ENCODE peak calls at places on chromosomes 7 and 10, in five cellular contexts. Z, W, X, D and F are unnamed samples.

GRCh38 chr7:44460325-44460724 is 30.1 kb downstream of the NUDCD3 start:
- DNase-seq in Z (no peak), W (no peak), X (no peak), D (no peak), F (no peak)

GRCh38 chr7:151410405-151411390 is 860 bp upstream of the WDR86 start:
- DNase-seq in Z (peak; percentile 61), W (no peak), X (no peak), D (no peak), F (no peak)

GRCh38 chr10:96974348-96974747 is 142.2 kb downstream of the LCOR start:
- DNase-seq in Z (no peak), W (no peak), X (peak; percentile 50), D (no peak), F (no peak)

GRCh38 chr10:76136876-76137420 is 705.5 kb downstream of the LRMDA start:
- DNase-seq in Z (no peak), W (no peak), X (no peak), D (no peak), F (peak; percentile 87)

GRCh38 chr10:31620236-31621151 is 301.5 kb downstream of the ZEB1 start:
- DNase-seq in Z (peak; percentile 68), W (peak; percentile 53), X (no peak), D (no peak), F (no peak)

GRCh38 chr7:12328888-12329770 is 74.5 kb downstream of the VWDE start:
- DNase-seq in Z (no peak), W (no peak), X (no peak), D (no peak), F (no peak)

GRCh38 chr10:112223725-112224124 is 40.2 kb upstream of the GPAM start:
- DNase-seq in Z (peak; percentile 51), W (no peak), X (no peak), D (no peak), F (no peak)

GRCh38 chr7:30177186-30177585 is 42.4 kb downstream of the MTURN start:
- DNase-seq in Z (no peak), W (no peak), X (no peak), D (no peak), F (no peak)

GRCh38 chr7:6154542-6155404 is 117.7 kb downstream of the CYTH3 start:
- DNase-seq in Z (no peak), W (no peak), X (no peak), D (no peak), F (no peak)

GRCh38 chr10:4227581-4227980 is 442.6 kb upstream of the KLF6 start:
- DNase-seq in Z (no peak), W (no peak), X (no peak), D (no peak), F (no peak)

GRCh38 chr10:49629286-49629915 is 15.6 kb downstream of the CHAT start:
- DNase-seq in Z (no peak), W (no peak), X (no peak), D (no peak), F (no peak)

GRCh38 chr7:100878013-100878412 is 3.1 kb downstream of the SRRT start:
- DNase-seq in Z (no peak), W (no peak), X (no peak), D (no peak), F (no peak)

GRCh38 chr7:780056-780455 is 52.2 kb upstream of the SUN1 start:
- DNase-seq in Z (no peak), W (no peak), X (no peak), D (no peak), F (no peak)

GRCh38 chr7:110870926-110871325 is 220.0 kb upstream of the LRRN3 start:
- DNase-seq in Z (no peak), W (no peak), X (no peak), D (no peak), F (no peak)

GRCh38 chr7:118794419-118794818 is 569.9 kb downstream of the ANKRD7 start:
- DNase-seq in Z (peak; percentile 1), W (no peak), X (no peak), D (no peak), F (no peak)

GRCh38 chr10:122475130-122475529 is 13.8 kb downstream of the HTRA1 start:
- DNase-seq in Z (no peak), W (no peak), X (no peak), D (no peak), F (no peak)

GRCh38 chr10:11546581-11546980 is 64.9 kb downstream of the USP6NL start:
- DNase-seq in Z (peak; percentile 44), W (no peak), X (peak; percentile 12), D (no peak), F (no peak)

GRCh38 chr7:149815121-149815520 is 23.1 kb upstream of the ZNF862 start:
- DNase-seq in Z (no peak), W (no peak), X (no peak), D (no peak), F (no peak)

GRCh38 chr10:30959855-30960247 is 71.8 kb downstream of the ZNF438 start:
- DNase-seq in Z (no peak), W (no peak), X (no peak), D (no peak), F (no peak)

GRCh38 chr7:94391716-94392390 is 2.8 kb upstream of the COL1A2 start:
- DNase-seq in Z (peak; percentile 95), W (no peak), X (peak; percentile 67), D (no peak), F (no peak)

GRCh38 chr7:98913026-98913425 is 34.7 kb downstream of the TRRAP start:
- DNase-seq in Z (no peak), W (no peak), X (no peak), D (no peak), F (no peak)

GRCh38 chr7:95628831-95629439 is 32.6 kb upstream of the PDK4 start:
- DNase-seq in Z (peak; percentile 87), W (no peak), X (peak; percentile 39), D (no peak), F (peak; percentile 80)

GRCh38 chr7:47254081-47255006 is 327.6 kb downstream of the TNS3 start:
- DNase-seq in Z (peak; percentile 67), W (peak; percentile 73), X (peak; percentile 51), D (no peak), F (no peak)

GRCh38 chr7:732094-732541 is 5.0 kb upstream of the PRKAR1B start:
- DNase-seq in Z (peak; percentile 69), W (peak; percentile 86), X (no peak), D (no peak), F (no peak)

GRCh38 chr7:159167139-159167538 is 22.5 kb upstream of the VIPR2 start:
- DNase-seq in Z (no peak), W (no peak), X (no peak), D (no peak), F (no peak)

GRCh38 chr7:70728873-70729552 is 402.9 kb upstream of the GALNT17 start:
- DNase-seq in Z (peak; percentile 30), W (peak; percentile 41), X (no peak), D (no peak), F (no peak)

GRCh38 chr7:80895056-80895455 is 23.8 kb downstream of the SEMA3C start:
- DNase-seq in Z (no peak), W (no peak), X (no peak), D (no peak), F (no peak)

GRCh38 chr10:70711911-70712310 is 39.6 kb downstream of the ADAMTS14 start:
- DNase-seq in Z (no peak), W (no peak), X (no peak), D (no peak), F (no peak)

GRCh38 chr7:26633557-26633956 is 230.8 kb downstream of the SKAP2 start:
- DNase-seq in Z (no peak), W (no peak), X (no peak), D (no peak), F (no peak)

GRCh38 chr7:157690833-157691382 is 354.1 kb downstream of the DNAJB6 start:
- DNase-seq in Z (peak; percentile 93), W (peak; percentile 52), X (peak; percentile 64), D (no peak), F (no peak)

GRCh38 chr7:111743244-111743852 is 181.1 kb upstream of the IMMP2L start:
- DNase-seq in Z (peak; percentile 5), W (no peak), X (no peak), D (no peak), F (no peak)

GRCh38 chr7:115249080-115249479 is 327.2 kb downstream of the MDFIC start:
- DNase-seq in Z (peak; percentile 74), W (no peak), X (peak; percentile 44), D (no peak), F (no peak)

GRCh38 chr10:112466802-112467201 is 19.8 kb downstream of the VTI1A start:
- DNase-seq in Z (no peak), W (no peak), X (no peak), D (no peak), F (no peak)

GRCh38 chr10:48522011-48522765 is 82.7 kb downstream of the ARHGAP22 start:
- DNase-seq in Z (no peak), W (no peak), X (no peak), D (no peak), F (no peak)

GRCh38 chr7:50477640-50478039 is 27.5 kb upstream of the FIGNL1 start:
- DNase-seq in Z (peak; percentile 11), W (no peak), X (peak; percentile 31), D (no peak), F (no peak)

GRCh38 chr7:7870590-7870989 is 98.0 kb upstream of the GLCCI1 start:
- DNase-seq in Z (no peak), W (no peak), X (no peak), D (no peak), F (no peak)

GRCh38 chr7:55250313-55250712 is 114.8 kb upstream of the LANCL2 start:
- DNase-seq in Z (peak; percentile 23), W (peak; percentile 56), X (no peak), D (no peak), F (no peak)
- TF ChIP-seq CTCF in Z (peak; percentile 63), W (peak; percentile 69), X (peak; percentile 48), D (peak; percentile 25), F (peak; percentile 84)

GRCh38 chr10:20855398-20856038 is 41.6 kb downstream of the NEBL start:
- DNase-seq in Z (peak; percentile 72), W (no peak), X (no peak), D (no peak), F (no peak)
- TF ChIP-seq CTCF in Z (peak; percentile 57), W (no peak), X (no peak), D (no peak), F (peak; percentile 46)

GRCh38 chr10:59177031-59177861 is 803 bp downstream of the PHYHIPL start:
- DNase-seq in Z (peak; percentile 82), W (peak; percentile 22), X (peak; percentile 65), D (peak; percentile 21), F (peak; percentile 68)
- TF ChIP-seq CTCF in Z (no peak), W (no peak), X (no peak), D (no peak), F (no peak)

GRCh38 chr7:140238778-140239652 is 62.2 kb upstream of the KDM7A start:
- DNase-seq in Z (no peak), W (peak; percentile 95), X (no peak), D (no peak), F (no peak)
- TF ChIP-seq CTCF in Z (no peak), W (no peak), X (no peak), D (no peak), F (no peak)

GRCh38 chr10:13352519-13352918 is 4.4 kb upstream of the SEPHS1 start:
- DNase-seq in Z (no peak), W (no peak), X (no peak), D (no peak), F (no peak)
- TF ChIP-seq CTCF in Z (no peak), W (no peak), X (no peak), D (no peak), F (peak; percentile 45)